ENCODE peak calls at places on chromosomes 12 and 14, in seven cellular contexts. One of them, this sample, is unnamed.

GRCh38 chr12:52280796-52281560 is 6.5 kb downstream of the KRT86 start:
- DNase-seq in lower leg skin: peak
- DNase-seq in transverse colon: peak
- DNase-seq in nephron progenitor cell: no peak
- DNase-seq in AG10803: peak
- DNase-seq in glutamatergic neuron: no peak
- DNase-seq in BJ: peak
- DNase-seq in this sample: peak

GRCh38 chr12:57476993-57477709 is 2.5 kb downstream of the ARHGAP9 start:
- DNase-seq in lower leg skin: no peak
- DNase-seq in transverse colon: no peak
- DNase-seq in nephron progenitor cell: no peak
- DNase-seq in AG10803: no peak
- DNase-seq in glutamatergic neuron: no peak
- DNase-seq in BJ: no peak
- DNase-seq in this sample: no peak

GRCh38 chr12:12035229-12035628 is 35.5 kb upstream of the BCL2L14 start:
- DNase-seq in lower leg skin: no peak
- DNase-seq in transverse colon: no peak
- DNase-seq in nephron progenitor cell: no peak
- DNase-seq in AG10803: no peak
- DNase-seq in glutamatergic neuron: no peak
- DNase-seq in BJ: no peak
- DNase-seq in this sample: no peak

GRCh38 chr12:109726106-109726497 is 12.5 kb downstream of the FAM222A start:
- DNase-seq in lower leg skin: no peak
- DNase-seq in transverse colon: no peak
- DNase-seq in nephron progenitor cell: no peak
- DNase-seq in AG10803: no peak
- DNase-seq in glutamatergic neuron: no peak
- DNase-seq in BJ: no peak
- DNase-seq in this sample: no peak

GRCh38 chr14:68816183-68816942 is 23.5 kb upstream of the ZFP36L1 start:
- DNase-seq in lower leg skin: peak
- DNase-seq in transverse colon: peak
- DNase-seq in nephron progenitor cell: peak
- DNase-seq in AG10803: peak
- DNase-seq in glutamatergic neuron: peak
- DNase-seq in BJ: no peak
- DNase-seq in this sample: peak

GRCh38 chr12:10307630-10308029 is at the start of gene KLRD1:
- DNase-seq in lower leg skin: no peak
- DNase-seq in transverse colon: no peak
- DNase-seq in nephron progenitor cell: no peak
- DNase-seq in AG10803: no peak
- DNase-seq in glutamatergic neuron: no peak
- DNase-seq in BJ: no peak
- DNase-seq in this sample: no peak

GRCh38 chr12:43294881-43295280 is 257.1 kb downstream of the ADAMTS20 start:
- DNase-seq in lower leg skin: no peak
- DNase-seq in transverse colon: no peak
- DNase-seq in nephron progenitor cell: no peak
- DNase-seq in AG10803: no peak
- DNase-seq in glutamatergic neuron: no peak
- DNase-seq in BJ: no peak
- DNase-seq in this sample: no peak

GRCh38 chr12:308511-308910 is 45.9 kb upstream of the SLC6A13 start:
- DNase-seq in lower leg skin: no peak
- DNase-seq in transverse colon: no peak
- DNase-seq in nephron progenitor cell: no peak
- DNase-seq in AG10803: no peak
- DNase-seq in glutamatergic neuron: no peak
- DNase-seq in BJ: no peak
- DNase-seq in this sample: no peak

GRCh38 chr12:47094804-47095203 is 15.0 kb upstream of the AMIGO2 start:
- DNase-seq in lower leg skin: no peak
- DNase-seq in transverse colon: no peak
- DNase-seq in nephron progenitor cell: no peak
- DNase-seq in AG10803: no peak
- DNase-seq in glutamatergic neuron: no peak
- DNase-seq in BJ: no peak
- DNase-seq in this sample: no peak

GRCh38 chr12:627285-627684 is 36.0 kb downstream of the NINJ2 start:
- DNase-seq in lower leg skin: no peak
- DNase-seq in transverse colon: no peak
- DNase-seq in nephron progenitor cell: no peak
- DNase-seq in AG10803: no peak
- DNase-seq in glutamatergic neuron: no peak
- DNase-seq in BJ: no peak
- DNase-seq in this sample: no peak

GRCh38 chr12:101759396-101760047 is 20.3 kb upstream of the SYCP3 start:
- DNase-seq in lower leg skin: no peak
- DNase-seq in transverse colon: no peak
- DNase-seq in nephron progenitor cell: no peak
- DNase-seq in AG10803: peak
- DNase-seq in glutamatergic neuron: no peak
- DNase-seq in BJ: no peak
- DNase-seq in this sample: no peak

GRCh38 chr14:38357557-38357956 is 101.7 kb upstream of the CLEC14A start:
- DNase-seq in lower leg skin: no peak
- DNase-seq in transverse colon: no peak
- DNase-seq in nephron progenitor cell: no peak
- DNase-seq in AG10803: peak
- DNase-seq in glutamatergic neuron: no peak
- DNase-seq in BJ: peak
- DNase-seq in this sample: no peak

GRCh38 chr12:126355346-126355745 is 1290.1 kb downstream of the AACS start:
- DNase-seq in lower leg skin: no peak
- DNase-seq in transverse colon: no peak
- DNase-seq in nephron progenitor cell: no peak
- DNase-seq in AG10803: no peak
- DNase-seq in glutamatergic neuron: no peak
- DNase-seq in BJ: no peak
- DNase-seq in this sample: no peak

GRCh38 chr12:5000204-5000603 is 43.5 kb upstream of the KCNA5 start:
- DNase-seq in lower leg skin: no peak
- DNase-seq in transverse colon: no peak
- DNase-seq in nephron progenitor cell: no peak
- DNase-seq in AG10803: no peak
- DNase-seq in glutamatergic neuron: no peak
- DNase-seq in BJ: no peak
- DNase-seq in this sample: no peak

GRCh38 chr12:31773867-31774266 is 45.0 kb upstream of the AMN1 start:
- DNase-seq in lower leg skin: no peak
- DNase-seq in transverse colon: no peak
- DNase-seq in nephron progenitor cell: peak
- DNase-seq in AG10803: no peak
- DNase-seq in glutamatergic neuron: no peak
- DNase-seq in BJ: no peak
- DNase-seq in this sample: no peak

GRCh38 chr12:111766608-111767361 is at the start of gene ALDH2:
- DNase-seq in lower leg skin: peak
- DNase-seq in transverse colon: peak
- DNase-seq in nephron progenitor cell: peak
- DNase-seq in AG10803: peak
- DNase-seq in glutamatergic neuron: peak
- DNase-seq in BJ: no peak
- DNase-seq in this sample: peak

GRCh38 chr12:12676605-12677004 is 19.4 kb downstream of the GPR19 start:
- DNase-seq in lower leg skin: no peak
- DNase-seq in transverse colon: no peak
- DNase-seq in nephron progenitor cell: no peak
- DNase-seq in AG10803: no peak
- DNase-seq in glutamatergic neuron: no peak
- DNase-seq in BJ: no peak
- DNase-seq in this sample: no peak

GRCh38 chr12:85805654-85806053 is 30.6 kb downstream of the RASSF9 start:
- DNase-seq in lower leg skin: no peak
- DNase-seq in transverse colon: no peak
- DNase-seq in nephron progenitor cell: no peak
- DNase-seq in AG10803: peak
- DNase-seq in glutamatergic neuron: no peak
- DNase-seq in BJ: no peak
- DNase-seq in this sample: no peak

GRCh38 chr12:123062682-123063426 is 82.4 kb downstream of the ARL6IP4 start:
- DNase-seq in lower leg skin: no peak
- DNase-seq in transverse colon: no peak
- DNase-seq in nephron progenitor cell: no peak
- DNase-seq in AG10803: peak
- DNase-seq in glutamatergic neuron: no peak
- DNase-seq in BJ: no peak
- DNase-seq in this sample: no peak

GRCh38 chr12:9034095-9034494 is 44.7 kb downstream of the KLRG1 start:
- DNase-seq in lower leg skin: no peak
- DNase-seq in transverse colon: no peak
- DNase-seq in nephron progenitor cell: no peak
- DNase-seq in AG10803: no peak
- DNase-seq in glutamatergic neuron: no peak
- DNase-seq in BJ: no peak
- DNase-seq in this sample: no peak
- TF ChIP-seq CTCF in lower leg skin: no peak
- TF ChIP-seq CTCF in transverse colon: no peak
- TF ChIP-seq CTCF in nephron progenitor cell: no peak
- TF ChIP-seq CTCF in AG10803: no peak
- TF ChIP-seq CTCF in glutamatergic neuron: no peak
- TF ChIP-seq CTCF in BJ: no peak
- TF ChIP-seq CTCF in this sample: no peak

GRCh38 chr14:32933623-32933942 is 5.1 kb upstream of the NPAS3 start:
- DNase-seq in lower leg skin: no peak
- DNase-seq in transverse colon: no peak
- DNase-seq in nephron progenitor cell: no peak
- DNase-seq in AG10803: peak
- DNase-seq in glutamatergic neuron: no peak
- DNase-seq in BJ: no peak
- DNase-seq in this sample: no peak
- TF ChIP-seq CTCF in lower leg skin: no peak
- TF ChIP-seq CTCF in transverse colon: peak
- TF ChIP-seq CTCF in nephron progenitor cell: no peak
- TF ChIP-seq CTCF in AG10803: peak
- TF ChIP-seq CTCF in glutamatergic neuron: peak
- TF ChIP-seq CTCF in BJ: peak
- TF ChIP-seq CTCF in this sample: peak

DNA sequence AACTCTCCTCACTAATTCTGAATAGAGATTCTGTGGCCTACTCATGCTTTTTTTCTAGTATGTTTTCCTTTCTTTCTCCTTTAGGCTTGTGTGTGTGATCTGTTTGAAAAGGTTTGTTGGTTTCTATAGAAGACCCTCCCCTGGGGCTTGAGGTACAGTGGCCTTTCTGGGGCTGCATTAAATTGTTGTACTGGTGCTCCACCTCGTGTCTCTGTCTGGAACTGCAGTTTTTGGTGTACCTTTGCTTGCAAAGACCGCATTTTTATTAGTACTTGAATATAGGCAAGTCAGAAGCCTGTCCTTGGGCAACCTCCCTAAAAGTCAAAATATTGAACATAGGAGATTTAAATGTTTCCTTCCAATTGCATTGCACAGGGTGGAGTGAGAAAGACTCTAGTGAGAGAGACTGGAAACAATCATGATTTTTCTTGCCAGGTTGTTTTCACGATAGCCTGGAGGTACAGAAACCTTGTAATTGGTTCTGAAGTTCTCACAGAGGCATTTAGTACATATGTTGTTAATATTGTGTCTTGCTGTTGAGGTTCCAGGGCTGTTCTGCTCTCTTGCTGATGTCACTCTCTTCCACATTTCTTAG is 39.0 kb downstream of the SLCO1B1 start:
- DNase-seq in lower leg skin: no peak
- DNase-seq in transverse colon: peak
- DNase-seq in nephron progenitor cell: peak
- DNase-seq in AG10803: peak
- DNase-seq in glutamatergic neuron: peak
- DNase-seq in BJ: no peak
- DNase-seq in this sample: no peak
- TF ChIP-seq CTCF in lower leg skin: no peak
- TF ChIP-seq CTCF in transverse colon: peak
- TF ChIP-seq CTCF in nephron progenitor cell: peak
- TF ChIP-seq CTCF in AG10803: peak
- TF ChIP-seq CTCF in glutamatergic neuron: peak
- TF ChIP-seq CTCF in BJ: peak
- TF ChIP-seq CTCF in this sample: peak

GRCh38 chr14:105283899-105284298 is 16.9 kb downstream of the BRF1 start:
- DNase-seq in lower leg skin: no peak
- DNase-seq in transverse colon: no peak
- DNase-seq in nephron progenitor cell: no peak
- DNase-seq in AG10803: no peak
- DNase-seq in glutamatergic neuron: no peak
- DNase-seq in BJ: no peak
- DNase-seq in this sample: no peak
- TF ChIP-seq CTCF in lower leg skin: no peak
- TF ChIP-seq CTCF in transverse colon: no peak
- TF ChIP-seq CTCF in nephron progenitor cell: no peak
- TF ChIP-seq CTCF in AG10803: no peak
- TF ChIP-seq CTCF in glutamatergic neuron: no peak
- TF ChIP-seq CTCF in BJ: no peak
- TF ChIP-seq CTCF in this sample: no peak

GRCh38 chr14:64401923-64402322 is 13.8 kb downstream of the MTHFD1 start:
- DNase-seq in lower leg skin: no peak
- DNase-seq in transverse colon: no peak
- DNase-seq in nephron progenitor cell: no peak
- DNase-seq in AG10803: no peak
- DNase-seq in glutamatergic neuron: no peak
- DNase-seq in BJ: no peak
- DNase-seq in this sample: no peak

GRCh38 chr14:64394973-64395633 is 7.0 kb downstream of the MTHFD1 start:
- DNase-seq in lower leg skin: no peak
- DNase-seq in transverse colon: no peak
- DNase-seq in nephron progenitor cell: no peak
- DNase-seq in AG10803: no peak
- DNase-seq in glutamatergic neuron: no peak
- DNase-seq in BJ: no peak
- DNase-seq in this sample: no peak

GRCh38 chr14:64405295-64405694 is 17.1 kb downstream of the MTHFD1 start:
- DNase-seq in lower leg skin: no peak
- DNase-seq in transverse colon: no peak
- DNase-seq in nephron progenitor cell: no peak
- DNase-seq in AG10803: no peak
- DNase-seq in glutamatergic neuron: no peak
- DNase-seq in BJ: no peak
- DNase-seq in this sample: no peak

GRCh38 chr14:64400829-64401459 is 12.8 kb downstream of the MTHFD1 start:
- DNase-seq in lower leg skin: no peak
- DNase-seq in transverse colon: no peak
- DNase-seq in nephron progenitor cell: no peak
- DNase-seq in AG10803: peak
- DNase-seq in glutamatergic neuron: no peak
- DNase-seq in BJ: no peak
- DNase-seq in this sample: no peak
- TF ChIP-seq CTCF in lower leg skin: no peak
- TF ChIP-seq CTCF in transverse colon: no peak
- TF ChIP-seq CTCF in nephron progenitor cell: no peak
- TF ChIP-seq CTCF in AG10803: no peak
- TF ChIP-seq CTCF in glutamatergic neuron: no peak
- TF ChIP-seq CTCF in BJ: no peak
- TF ChIP-seq CTCF in this sample: no peak

GRCh38 chr12:26832817-26833691 is at the start of gene ITPR2:
- DNase-seq in lower leg skin: peak
- DNase-seq in transverse colon: peak
- DNase-seq in nephron progenitor cell: peak
- DNase-seq in AG10803: peak
- DNase-seq in glutamatergic neuron: peak
- DNase-seq in BJ: no peak
- DNase-seq in this sample: peak
- TF ChIP-seq CTCF in lower leg skin: no peak
- TF ChIP-seq CTCF in transverse colon: no peak
- TF ChIP-seq CTCF in nephron progenitor cell: no peak
- TF ChIP-seq CTCF in AG10803: no peak
- TF ChIP-seq CTCF in glutamatergic neuron: no peak
- TF ChIP-seq CTCF in BJ: no peak
- TF ChIP-seq CTCF in this sample: no peak